ENCODE peak calls at places on chromosome 11, in six cellular contexts. One of them, this sample, is unnamed.

GRCh38 chr11:64629796-64630562 is 39.0 kb downstream of the SLC22A12 start:
- DNase-seq in NCI-H1092: no peak
- DNase-seq in activated effector memory CD4-positive, alpha-beta T cell treated with Interleukin-2 at 50 U/mL for 16 hours: no peak
- DNase-seq in caudate nucleus: no peak
- DNase-seq in activated T-cell treated with anti-CD3 and anti-CD28 coated beads for 1 hour: no peak
- DNase-seq in MCF 10A: no peak
- DNase-seq in this sample: no peak

GRCh38 chr11:74953448-74953847 is 4.4 kb downstream of the SPCS2 start:
- DNase-seq in activated effector memory CD4-positive, alpha-beta T cell treated with Interleukin-2 at 50 U/mL for 16 hours: no peak
- DNase-seq in NCI-H1092: no peak
- DNase-seq in MCF 10A: no peak
- DNase-seq in activated T-cell treated with anti-CD3 and anti-CD28 coated beads for 1 hour: no peak
- DNase-seq in caudate nucleus: no peak
- DNase-seq in this sample: no peak

GRCh38 chr11:49208006-49208721 is at the start of gene FOLH1:
- DNase-seq in activated effector memory CD4-positive, alpha-beta T cell treated with Interleukin-2 at 50 U/mL for 16 hours: no peak
- DNase-seq in caudate nucleus: peak; percentile 65
- DNase-seq in NCI-H1092: no peak
- DNase-seq in activated T-cell treated with anti-CD3 and anti-CD28 coated beads for 1 hour: no peak
- DNase-seq in MCF 10A: no peak
- DNase-seq in this sample: peak; percentile 7

GRCh38 chr11:121425818-121426217 is 26.3 kb upstream of the SORL1 start:
- DNase-seq in NCI-H1092: no peak
- DNase-seq in activated T-cell treated with anti-CD3 and anti-CD28 coated beads for 1 hour: no peak
- DNase-seq in activated effector memory CD4-positive, alpha-beta T cell treated with Interleukin-2 at 50 U/mL for 16 hours: no peak
- DNase-seq in MCF 10A: no peak
- DNase-seq in caudate nucleus: no peak
- DNase-seq in this sample: no peak

GRCh38 chr11:82929121-82929520 is 27.6 kb downstream of the DDIAS start:
- DNase-seq in activated T-cell treated with anti-CD3 and anti-CD28 coated beads for 1 hour: no peak
- DNase-seq in NCI-H1092: no peak
- DNase-seq in MCF 10A: no peak
- DNase-seq in caudate nucleus: no peak
- DNase-seq in activated effector memory CD4-positive, alpha-beta T cell treated with Interleukin-2 at 50 U/mL for 16 hours: no peak
- DNase-seq in this sample: no peak

GRCh38 chr11:134385774-134386565 is 26.1 kb downstream of the B3GAT1 start:
- DNase-seq in activated T-cell treated with anti-CD3 and anti-CD28 coated beads for 1 hour: no peak
- DNase-seq in MCF 10A: peak; percentile 10
- DNase-seq in activated effector memory CD4-positive, alpha-beta T cell treated with Interleukin-2 at 50 U/mL for 16 hours: no peak
- DNase-seq in caudate nucleus: no peak
- DNase-seq in NCI-H1092: peak; percentile 98
- DNase-seq in this sample: no peak

GRCh38 chr11:15865212-15865987 is 490.9 kb downstream of the SOX6 start:
- DNase-seq in activated effector memory CD4-positive, alpha-beta T cell treated with Interleukin-2 at 50 U/mL for 16 hours: no peak
- DNase-seq in activated T-cell treated with anti-CD3 and anti-CD28 coated beads for 1 hour: no peak
- DNase-seq in caudate nucleus: no peak
- DNase-seq in MCF 10A: peak; percentile 89
- DNase-seq in NCI-H1092: no peak
- DNase-seq in this sample: no peak

GRCh38 chr11:72609045-72609444 is 65.2 kb downstream of the PDE2A start:
- DNase-seq in NCI-H1092: no peak
- DNase-seq in activated T-cell treated with anti-CD3 and anti-CD28 coated beads for 1 hour: no peak
- DNase-seq in MCF 10A: peak; percentile 25
- DNase-seq in activated effector memory CD4-positive, alpha-beta T cell treated with Interleukin-2 at 50 U/mL for 16 hours: no peak
- DNase-seq in caudate nucleus: no peak
- DNase-seq in this sample: no peak

GRCh38 chr11:36069576-36070214 is 125.8 kb downstream of the LDLRAD3 start:
- DNase-seq in MCF 10A: no peak
- DNase-seq in activated effector memory CD4-positive, alpha-beta T cell treated with Interleukin-2 at 50 U/mL for 16 hours: no peak
- DNase-seq in activated T-cell treated with anti-CD3 and anti-CD28 coated beads for 1 hour: no peak
- DNase-seq in NCI-H1092: no peak
- DNase-seq in caudate nucleus: no peak
- DNase-seq in this sample: no peak

GRCh38 chr11:27139742-27140141 is 99.1 kb downstream of the BBOX1 start:
- DNase-seq in caudate nucleus: no peak
- DNase-seq in activated effector memory CD4-positive, alpha-beta T cell treated with Interleukin-2 at 50 U/mL for 16 hours: no peak
- DNase-seq in MCF 10A: no peak
- DNase-seq in activated T-cell treated with anti-CD3 and anti-CD28 coated beads for 1 hour: no peak
- DNase-seq in NCI-H1092: no peak
- DNase-seq in this sample: no peak

This sample was measured in T-helper 17 cell.